ENCODE peak calls at places on chromosomes 12 and 14, in six cellular contexts. One of them, this sample, is unnamed.

GRCh38 chr12:5689773-5690172 is 255.3 kb downstream of the ANO2 start:
- ATAC-seq in aorta: no peak
- ATAC-seq in esophagus mucosa: no peak
- ATAC-seq in A549: peak
- ATAC-seq in heart right ventricle: no peak
- ATAC-seq in CD8-positive, alpha-beta T cell: no peak
- ATAC-seq in this sample: no peak

GRCh38 chr14:90820958-90821357 is 4.7 kb upstream of the TTC7B start:
- ATAC-seq in heart right ventricle: no peak
- ATAC-seq in A549: no peak
- ATAC-seq in esophagus mucosa: peak
- ATAC-seq in aorta: no peak
- ATAC-seq in CD8-positive, alpha-beta T cell: peak
- ATAC-seq in this sample: no peak

GRCh38 chr12:124720019-124720686 is 143.5 kb downstream of the SCARB1 start:
- ATAC-seq in esophagus mucosa: peak
- ATAC-seq in heart right ventricle: peak
- ATAC-seq in aorta: no peak
- ATAC-seq in A549: peak
- ATAC-seq in CD8-positive, alpha-beta T cell: no peak
- ATAC-seq in this sample: peak

GRCh38 chr12:91577586-91578539 is 395.2 kb upstream of the DCN start:
- ATAC-seq in aorta: no peak
- ATAC-seq in heart right ventricle: peak
- ATAC-seq in CD8-positive, alpha-beta T cell: peak
- ATAC-seq in A549: peak
- ATAC-seq in esophagus mucosa: peak
- ATAC-seq in this sample: no peak

GRCh38 chr14:65287264-65288131 is 125.0 kb upstream of the FUT8 start:
- ATAC-seq in aorta: no peak
- ATAC-seq in CD8-positive, alpha-beta T cell: peak
- ATAC-seq in esophagus mucosa: peak
- ATAC-seq in heart right ventricle: peak
- ATAC-seq in A549: no peak
- ATAC-seq in this sample: no peak

GRCh38 chr14:35391388-35391710 is 13.2 kb downstream of the NFKBIA start:
- ATAC-seq in A549: no peak
- ATAC-seq in aorta: no peak
- ATAC-seq in esophagus mucosa: no peak
- ATAC-seq in heart right ventricle: no peak
- ATAC-seq in CD8-positive, alpha-beta T cell: no peak
- ATAC-seq in this sample: no peak

GRCh38 chr12:116639765-116640164 is 80.6 kb downstream of the MAP1LC3B2 start:
- ATAC-seq in heart right ventricle: no peak
- ATAC-seq in A549: no peak
- ATAC-seq in aorta: no peak
- ATAC-seq in esophagus mucosa: no peak
- ATAC-seq in CD8-positive, alpha-beta T cell: no peak
- ATAC-seq in this sample: no peak

GRCh38 chr12:67428431-67428830 is 159.3 kb downstream of the CAND1 start:
- ATAC-seq in A549: no peak
- ATAC-seq in CD8-positive, alpha-beta T cell: no peak
- ATAC-seq in heart right ventricle: no peak
- ATAC-seq in aorta: no peak
- ATAC-seq in esophagus mucosa: no peak
- ATAC-seq in this sample: no peak

GRCh38 chr12:96335270-96335669 is 65.0 kb downstream of the CDK17 start:
- ATAC-seq in heart right ventricle: no peak
- ATAC-seq in CD8-positive, alpha-beta T cell: peak
- ATAC-seq in aorta: no peak
- ATAC-seq in A549: no peak
- ATAC-seq in esophagus mucosa: no peak
- ATAC-seq in this sample: no peak

GRCh38 chr12:107309020-107309419 is 215.7 kb upstream of the CRY1 start:
- ATAC-seq in A549: no peak
- ATAC-seq in heart right ventricle: no peak
- ATAC-seq in aorta: no peak
- ATAC-seq in CD8-positive, alpha-beta T cell: peak
- ATAC-seq in esophagus mucosa: no peak
- ATAC-seq in this sample: no peak

GRCh38 chr14:24070285-24071143 is 848 bp upstream of the CPNE6 start:
- ATAC-seq in A549: no peak
- ATAC-seq in heart right ventricle: no peak
- ATAC-seq in esophagus mucosa: no peak
- ATAC-seq in CD8-positive, alpha-beta T cell: no peak
- ATAC-seq in aorta: no peak
- ATAC-seq in this sample: no peak

GRCh38 chr12:116441292-116441691 is 117.9 kb upstream of the MAP1LC3B2 start:
- ATAC-seq in aorta: no peak
- ATAC-seq in esophagus mucosa: no peak
- ATAC-seq in heart right ventricle: no peak
- ATAC-seq in A549: no peak
- ATAC-seq in CD8-positive, alpha-beta T cell: no peak
- ATAC-seq in this sample: no peak

GRCh38 chr12:54368016-54368708 is 3.9 kb upstream of the GPR84 start:
- ATAC-seq in aorta: no peak
- ATAC-seq in CD8-positive, alpha-beta T cell: peak
- ATAC-seq in heart right ventricle: no peak
- ATAC-seq in A549: peak
- ATAC-seq in esophagus mucosa: no peak
- ATAC-seq in this sample: no peak

GRCh38 chr14:58287607-58288042 is 10.7 kb upstream of the ARID4A start:
- ATAC-seq in CD8-positive, alpha-beta T cell: no peak
- ATAC-seq in heart right ventricle: no peak
- ATAC-seq in aorta: no peak
- ATAC-seq in A549: no peak
- ATAC-seq in esophagus mucosa: no peak
- ATAC-seq in this sample: no peak

GRCh38 chr12:39368096-39368495 is 74.8 kb downstream of the KIF21A start:
- ATAC-seq in heart right ventricle: no peak
- ATAC-seq in A549: no peak
- ATAC-seq in CD8-positive, alpha-beta T cell: no peak
- ATAC-seq in aorta: no peak
- ATAC-seq in esophagus mucosa: no peak
- ATAC-seq in this sample: no peak

GRCh38 chr12:113274848-113275247 is 53.6 kb downstream of the TPCN1 start:
- ATAC-seq in CD8-positive, alpha-beta T cell: no peak
- ATAC-seq in A549: no peak
- ATAC-seq in aorta: no peak
- ATAC-seq in heart right ventricle: no peak
- ATAC-seq in esophagus mucosa: no peak
- ATAC-seq in this sample: no peak

GRCh38 chr14:81192594-81192993 is 28.2 kb downstream of the GTF2A1 start:
- ATAC-seq in CD8-positive, alpha-beta T cell: peak
- ATAC-seq in aorta: no peak
- ATAC-seq in A549: no peak
- ATAC-seq in esophagus mucosa: no peak
- ATAC-seq in heart right ventricle: no peak
- ATAC-seq in this sample: no peak

GRCh38 chr12:50212071-50212467 is 44.9 kb upstream of the CERS5 start:
- ATAC-seq in A549: no peak
- ATAC-seq in CD8-positive, alpha-beta T cell: no peak
- ATAC-seq in aorta: no peak
- ATAC-seq in heart right ventricle: no peak
- ATAC-seq in esophagus mucosa: no peak
- ATAC-seq in this sample: no peak

GRCh38 chr12:117377758-117378157 is 16.3 kb upstream of the NOS1 start:
- ATAC-seq in CD8-positive, alpha-beta T cell: no peak
- ATAC-seq in esophagus mucosa: peak
- ATAC-seq in aorta: no peak
- ATAC-seq in heart right ventricle: no peak
- ATAC-seq in A549: peak
- ATAC-seq in this sample: no peak

GRCh38 chr12:12121022-12121421 is 50.3 kb downstream of the BCL2L14 start:
- ATAC-seq in esophagus mucosa: no peak
- ATAC-seq in heart right ventricle: no peak
- ATAC-seq in CD8-positive, alpha-beta T cell: no peak
- ATAC-seq in A549: peak
- ATAC-seq in aorta: no peak
- ATAC-seq in this sample: no peak

This sample was measured in gastroesophageal sphincter.